ENCODE peak calls at places on chromosomes 12 and 14, in eight cellular contexts. U is adrenal gland, C is caudate nucleus, Y is A673, H is lung, X is transverse colon, F is pancreas, I is breast epithelium. L is an unnamed sample.

GRCh38 chr14:75806247-75806876 is 145.3 kb downstream of the TTLL5 start:
- DNase-seq in C (no peak), H (no peak), Y (no peak), U (no peak), I (no peak), X (no peak), F (no peak), L (no peak)

GRCh38 chr14:34324363-34324795 is 137.7 kb downstream of the SPTSSA start:
- DNase-seq in Y (peak; percentile 62), X (peak; percentile 12), U (peak; percentile 38), H (no peak), C (no peak), F (no peak), I (no peak), L (peak; percentile 18)

GRCh38 chr12:94149781-94150482 is 1.6 kb downstream of the PLXNC1 start:
- DNase-seq in I (no peak), C (no peak), Y (no peak), X (peak; percentile 42), H (no peak), F (peak; percentile 70), U (no peak), L (no peak)

GRCh38 chr14:70624972-70625371 is 16.7 kb upstream of the TTC9 start:
- DNase-seq in U (no peak), I (no peak), X (no peak), F (no peak), H (no peak), Y (no peak), C (no peak), L (no peak)

GRCh38 chr12:24478254-24478653 is 470.6 kb downstream of the BCAT1 start:
- DNase-seq in U (no peak), H (no peak), F (no peak), I (no peak), Y (no peak), X (no peak), C (no peak), L (no peak)

GRCh38 chr12:13817131-13817530 is 164.3 kb downstream of the GRIN2B start:
- DNase-seq in U (no peak), Y (no peak), C (no peak), F (no peak), I (no peak), X (no peak), H (no peak), L (no peak)

GRCh38 chr12:131471946-131472732 is 238.8 kb upstream of the SFSWAP start:
- DNase-seq in Y (no peak), H (no peak), I (no peak), X (no peak), C (no peak), F (no peak), U (no peak), L (no peak)

GRCh38 chr12:116043673-116044072 is 233.8 kb downstream of the MED13L start:
- DNase-seq in I (no peak), H (no peak), U (no peak), X (no peak), C (no peak), F (no peak), Y (peak; percentile 45), L (no peak)

GRCh38 chr12:120903382-120903817 is 758 bp downstream of the SPPL3 start:
- DNase-seq in F (peak; percentile 85), H (peak; percentile 73), X (peak; percentile 81), Y (peak; percentile 6), I (peak; percentile 46), C (peak; percentile 64), U (peak; percentile 56), L (peak; percentile 61)

GRCh38 chr14:77000340-77001235 is 27.9 kb downstream of the IRF2BPL start:
- DNase-seq in F (no peak), U (no peak), X (no peak), Y (peak; percentile 40), I (no peak), H (no peak), C (no peak), L (no peak)

GRCh38 chr14:101501341-101501740 is 60.0 kb upstream of the DIO3 start:
- DNase-seq in C (no peak), H (no peak), U (no peak), X (no peak), F (peak; percentile 34), Y (no peak), I (no peak), L (no peak)

GRCh38 chr12:6416596-6416995 is 28.2 kb upstream of the CD27 start:
- DNase-seq in Y (no peak), U (peak; percentile 39), H (no peak), X (no peak), I (no peak), F (no peak), C (no peak), L (no peak)

GRCh38 chr12:82651489-82651888 is 35.2 kb upstream of the TMTC2 start:
- DNase-seq in I (no peak), X (no peak), Y (no peak), C (no peak), H (no peak), U (no peak), F (no peak), L (no peak)

GRCh38 chr14:91143862-91144261 is 30.0 kb downstream of the DGLUCY start:
- DNase-seq in C (no peak), Y (peak; percentile 38), I (no peak), F (peak; percentile 72), U (no peak), X (no peak), H (peak; percentile 46), L (no peak)

GRCh38 chr14:91142214-91142668 is 28.4 kb downstream of the DGLUCY start:
- DNase-seq in H (no peak), U (no peak), X (no peak), Y (peak; percentile 94), F (no peak), C (no peak), I (no peak), L (no peak)

GRCh38 chr14:91139776-91140175 is 25.9 kb downstream of the DGLUCY start:
- DNase-seq in H (no peak), F (no peak), U (no peak), Y (no peak), C (no peak), I (no peak), X (no peak), L (no peak)

GRCh38 chr14:91138511-91139359 is 24.9 kb downstream of the DGLUCY start:
- DNase-seq in Y (peak; percentile 78), H (no peak), I (no peak), F (no peak), U (peak; percentile 27), X (peak; percentile 31), C (no peak), L (no peak)

DNA sequence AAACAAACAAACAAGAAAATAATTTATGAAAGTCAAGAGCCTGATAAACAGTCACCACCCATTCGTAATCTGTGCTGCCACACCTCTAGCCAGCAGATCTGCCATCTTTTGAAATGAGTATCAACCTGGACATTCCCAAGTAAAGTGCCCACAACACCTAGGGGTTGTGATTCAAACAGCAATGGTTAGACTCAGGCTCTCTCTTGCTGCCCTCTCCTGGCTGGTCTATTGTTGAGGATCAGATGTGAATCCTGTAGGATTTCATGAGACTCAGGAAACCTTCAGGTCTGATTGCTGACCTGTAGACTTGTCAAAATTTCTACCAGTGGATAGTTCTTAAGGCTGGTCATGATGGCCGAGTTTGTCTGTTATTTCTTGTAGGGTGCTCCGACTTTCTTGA is 26.8 kb downstream of the DGLUCY start:
- DNase-seq in I (no peak), F (no peak), H (no peak), Y (peak; percentile 44), X (peak; percentile 47), U (peak; percentile 23), C (no peak), L (no peak)
- H3K27ac ChIP-seq in I (no peak overlapping the region), F (no peak overlapping the region), H (no peak overlapping the region), Y (no peak overlapping the region), X (no peak overlapping the region), U (no peak overlapping the region), C (no peak overlapping the region), L (no peak overlapping the region)

GRCh38 chr12:15664491-15664890 is 124.7 kb downstream of the EPS8 start:
- DNase-seq in I (no peak), H (no peak), X (no peak), U (no peak), F (no peak), C (no peak), Y (no peak), L (no peak)
- H3K27ac ChIP-seq in I (no peak overlapping the region), H (no peak overlapping the region), X (no peak overlapping the region), U (no peak overlapping the region), F (no peak overlapping the region), C (no peak overlapping the region), Y (no peak overlapping the region), L (no peak overlapping the region)

DNA sequence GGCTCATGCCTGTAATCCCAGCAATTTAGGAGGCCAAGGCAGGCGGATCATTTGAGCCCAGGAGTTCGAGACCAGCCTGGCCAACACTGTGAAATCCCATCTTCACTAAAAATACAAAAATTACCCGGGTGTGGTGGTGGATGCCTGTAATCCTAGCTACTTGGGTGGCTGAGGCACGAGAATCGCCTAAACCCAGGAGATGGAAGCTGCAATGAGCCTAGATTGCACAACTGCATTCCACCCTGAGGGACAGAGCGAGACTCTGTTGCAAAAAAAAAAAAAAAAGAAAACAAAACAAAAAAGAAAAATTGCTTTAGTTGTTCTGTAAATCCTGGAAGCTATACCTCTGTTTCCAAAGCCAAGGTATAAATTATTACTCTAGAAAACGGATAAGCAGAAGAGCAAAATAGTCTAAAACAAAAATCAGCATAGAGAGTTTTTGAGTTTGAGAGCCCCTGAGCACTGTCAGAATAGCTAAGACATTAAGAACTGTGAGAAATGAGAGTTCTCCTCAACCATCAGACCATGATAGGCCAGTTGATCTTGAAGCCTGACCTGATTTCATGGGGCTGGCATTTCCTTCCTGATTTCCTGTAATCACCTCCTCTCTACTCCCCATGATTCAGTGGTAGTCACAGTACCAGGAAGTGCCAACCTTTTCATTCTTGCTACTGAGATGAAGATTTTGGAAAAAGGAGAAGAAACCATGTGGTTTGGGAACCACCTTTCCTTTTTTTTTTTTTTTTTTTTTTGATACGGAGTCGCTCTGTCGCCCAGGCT is 31.7 kb downstream of the ATP2A2 start:
- DNase-seq in I (no peak), U (peak; percentile 64), C (no peak), H (no peak), Y (peak; percentile 74), F (no peak), X (no peak), L (no peak)
- H3K27ac ChIP-seq in I (peak overlapping the region; percentile 57), U (no peak overlapping the region), C (no peak overlapping the region), H (peak overlapping the region; percentile 86), Y (peak overlapping the region; percentile 8), F (no peak overlapping the region), X (peak overlapping the region; percentile 68), L (no peak overlapping the region)

GRCh38 chr14:24818823-24819341 is 184.9 kb upstream of the GZMB start:
- DNase-seq in U (no peak), F (no peak), I (no peak), X (no peak), C (no peak), H (no peak), Y (no peak), L (no peak)

GRCh38 chr14:24817638-24818053 is 183.7 kb upstream of the GZMB start:
- DNase-seq in Y (no peak), F (no peak), I (no peak), X (peak; percentile 15), C (no peak), U (no peak), H (no peak), L (no peak)

GRCh38 chr14:24816929-24817637 is 183.1 kb upstream of the GZMB start:
- DNase-seq in F (peak; percentile 82), I (no peak), H (no peak), U (no peak), X (peak; percentile 73), C (no peak), Y (no peak), L (no peak)

GRCh38 chr14:24816011-24816928 is 182.3 kb upstream of the GZMB start:
- DNase-seq in U (peak; percentile 51), I (no peak), X (peak; percentile 28), C (no peak), F (peak; percentile 35), Y (no peak), H (no peak), L (no peak)

GRCh38 chr14:24818054-24818822 is 184.2 kb upstream of the GZMB start:
- DNase-seq in H (no peak), U (no peak), F (no peak), Y (no peak), X (peak; percentile 41), C (no peak), I (no peak), L (no peak)
- H3K27ac ChIP-seq in H (peak overlapping the region; percentile 65), U (no peak overlapping the region), F (peak overlapping the region; percentile 44), Y (no peak overlapping the region), X (peak overlapping the region; percentile 80), C (no peak overlapping the region), I (no peak overlapping the region), L (peak overlapping the region; percentile 36)

L was measured in substantia nigra.